ENCODE peak calls at places on chromosome 2, in eight cellular contexts. C is right atrium auricular region, X is tibial nerve, Z is adrenal gland, Q is neural progenitor cell, A is brain microvascular endothelial cell, D is thyroid gland, O is BJ. Y is an unnamed sample.

GRCh38 chr2:200411831-200412230 is 98.0 kb downstream of the KCTD18 start:
- DNase-seq in C (no peak), X (no peak), Z (no peak), Q (no peak), A (peak; percentile 13), D (no peak), O (no peak), Y (no peak)

GRCh38 chr2:241895732-241896641 is 26.5 kb downstream of the RTP5 start:
- DNase-seq in C (no peak), X (peak; percentile 16), Z (peak; percentile 75), Q (no peak), A (peak; percentile 22), D (peak; percentile 27), O (no peak), Y (no peak)

GRCh38 chr2:80105020-80105419 is 199.5 kb downstream of the LRRTM1 start:
- DNase-seq in C (no peak), X (no peak), Z (no peak), Q (no peak), A (no peak), D (no peak), O (no peak), Y (no peak)

GRCh38 chr2:169709335-169709734 is 15.1 kb downstream of the PHOSPHO2 start:
- DNase-seq in C (no peak), X (no peak), Z (no peak), Q (no peak), A (no peak), D (no peak), O (no peak), Y (no peak)

GRCh38 chr2:74819702-74820101 is 14.2 kb upstream of the HK2 start:
- DNase-seq in C (no peak), X (no peak), Z (no peak), Q (no peak), A (no peak), D (no peak), O (no peak), Y (no peak)

GRCh38 chr2:38602136-38602731 is 494 bp downstream of the HNRNPLL start:
- DNase-seq in C (peak; percentile 64), X (no peak), Z (peak; percentile 48), Q (peak; percentile 69), A (no peak), D (peak; percentile 43), O (no peak), Y (no peak)

GRCh38 chr2:157032019-157032418 is 225.5 kb upstream of the GALNT5 start:
- DNase-seq in C (no peak), X (no peak), Z (no peak), Q (no peak), A (peak; percentile 76), D (no peak), O (peak; percentile 81), Y (peak; percentile 94)

GRCh38 chr2:148614332-148615049 is 30.1 kb upstream of the EPC2 start:
- DNase-seq in C (no peak), X (no peak), Z (no peak), Q (no peak), A (peak; percentile 27), D (peak; percentile 51), O (peak; percentile 65), Y (peak; percentile 41)

GRCh38 chr2:236008006-236008405 is 160.2 kb downstream of the GBX2 start:
- DNase-seq in C (no peak), X (no peak), Z (no peak), Q (no peak), A (no peak), D (no peak), O (no peak), Y (no peak)

GRCh38 chr2:134181219-134181618 is 72.7 kb upstream of the MGAT5 start:
- DNase-seq in C (no peak), X (no peak), Z (no peak), Q (no peak), A (no peak), D (no peak), O (no peak), Y (no peak)

GRCh38 chr2:231308631-231309414 is 86.7 kb upstream of the B3GNT7 start:
- DNase-seq in C (peak; percentile 42), X (no peak), Z (no peak), Q (no peak), A (peak; percentile 78), D (no peak), O (no peak), Y (peak; percentile 83)

GRCh38 chr2:159921752-159922404 is 123.9 kb upstream of the CD302 start:
- DNase-seq in C (peak; percentile 74), X (peak; percentile 49), Z (peak; percentile 76), Q (peak; percentile 91), A (peak; percentile 76), D (peak; percentile 85), O (no peak), Y (peak; percentile 52)

GRCh38 chr2:221075203-221075602 is 496.9 kb downstream of the EPHA4 start:
- DNase-seq in C (no peak), X (no peak), Z (no peak), Q (no peak), A (peak; percentile 89), D (no peak), O (peak; percentile 59), Y (peak; percentile 91)

GRCh38 chr2:19901201-19901457 is 654 bp downstream of the TTC32 start:
- DNase-seq in C (no peak), X (no peak), Z (no peak), Q (no peak), A (no peak), D (no peak), O (no peak), Y (no peak)

GRCh38 chr2:29326926-29327325 is 211.7 kb downstream of the CLIP4 start:
- DNase-seq in C (no peak), X (no peak), Z (no peak), Q (no peak), A (no peak), D (no peak), O (no peak), Y (peak; percentile 67)

GRCh38 chr2:65431417-65432226 is 777 bp downstream of the SPRED2 start:
- DNase-seq in C (no peak), X (no peak), Z (peak; percentile 61), Q (peak; percentile 72), A (no peak), D (peak; percentile 55), O (no peak), Y (peak; percentile 41)

GRCh38 chr2:239115616-239116015 is 267.7 kb downstream of the TWIST2 start:
- DNase-seq in C (no peak), X (no peak), Z (no peak), Q (no peak), A (no peak), D (no peak), O (no peak), Y (no peak)

GRCh38 chr2:72148975-72149555 is 1.4 kb upstream of the CYP26B1 start:
- DNase-seq in C (peak; percentile 58), X (peak; percentile 42), Z (peak; percentile 28), Q (peak; percentile 78), A (no peak), D (peak; percentile 58), O (no peak), Y (no peak)

GRCh38 chr2:186697536-186697935 is 3.7 kb downstream of the FAM171B start:
- DNase-seq in C (no peak), X (no peak), Z (no peak), Q (no peak), A (peak; percentile 20), D (no peak), O (no peak), Y (no peak)

GRCh38 chr2:156672569-156673270 is 236.5 kb downstream of the GPD2 start:
- DNase-seq in C (no peak), X (no peak), Z (no peak), Q (no peak), A (no peak), D (no peak), O (no peak), Y (no peak)

GRCh38 chr2:203126971-203127370 is 111.8 kb upstream of the CYP20A1 start:
- DNase-seq in C (no peak), X (no peak), Z (no peak), Q (no peak), A (no peak), D (no peak), O (peak; percentile 21), Y (no peak)

GRCh38 chr2:104547251-104547650 is 306.7 kb upstream of the POU3F3 start:
- DNase-seq in C (no peak), X (no peak), Z (no peak), Q (no peak), A (no peak), D (no peak), O (no peak), Y (no peak)

GRCh38 chr2:20381457-20381856 is 30.8 kb upstream of the PUM2 start:
- DNase-seq in C (no peak), X (no peak), Z (peak; percentile 50), Q (peak; percentile 28), A (peak; percentile 65), D (peak; percentile 47), O (no peak), Y (peak; percentile 82)

GRCh38 chr2:127479219-127479825 is 47.0 kb downstream of the IWS1 start:
- DNase-seq in C (no peak), X (no peak), Z (no peak), Q (peak; percentile 70), A (peak; percentile 12), D (no peak), O (peak; percentile 23), Y (peak; percentile 79)

GRCh38 chr2:182887093-182887492 is 20.7 kb upstream of the FRZB start:
- DNase-seq in C (no peak), X (no peak), Z (no peak), Q (no peak), A (no peak), D (no peak), O (no peak), Y (no peak)

GRCh38 chr2:85501244-85501643 is 37.7 kb upstream of the MAT2A start:
- DNase-seq in C (no peak), X (no peak), Z (no peak), Q (no peak), A (no peak), D (no peak), O (no peak), Y (no peak)
- TF ChIP-seq CTCF in C (no peak), X (no peak), Z (no peak), Q (no peak), A (no peak), D (no peak), O (no peak), Y (no peak)

GRCh38 chr2:218226903-218227302 is 9.9 kb downstream of the ARPC2 start:
- DNase-seq in C (no peak), X (no peak), Z (no peak), Q (no peak), A (no peak), D (no peak), O (no peak), Y (no peak)
- H3K4me3 ChIP-seq in C (no peak overlapping the region), X (no peak overlapping the region), Z (no peak overlapping the region), Q (no peak overlapping the region), A (no peak overlapping the region), D (no peak overlapping the region), O (no peak overlapping the region), Y (no peak overlapping the region)

GRCh38 chr2:118312963-118313756 is 224.9 kb downstream of the INSIG2 start:
- DNase-seq in C (no peak), X (no peak), Z (no peak), Q (peak; percentile 20), A (no peak), D (no peak), O (no peak), Y (no peak)
- TF ChIP-seq CTCF in C (no peak), X (no peak), Z (no peak), Q (peak; percentile 23), A (peak; percentile 25), D (no peak), O (no peak), Y (no peak)

DNA sequence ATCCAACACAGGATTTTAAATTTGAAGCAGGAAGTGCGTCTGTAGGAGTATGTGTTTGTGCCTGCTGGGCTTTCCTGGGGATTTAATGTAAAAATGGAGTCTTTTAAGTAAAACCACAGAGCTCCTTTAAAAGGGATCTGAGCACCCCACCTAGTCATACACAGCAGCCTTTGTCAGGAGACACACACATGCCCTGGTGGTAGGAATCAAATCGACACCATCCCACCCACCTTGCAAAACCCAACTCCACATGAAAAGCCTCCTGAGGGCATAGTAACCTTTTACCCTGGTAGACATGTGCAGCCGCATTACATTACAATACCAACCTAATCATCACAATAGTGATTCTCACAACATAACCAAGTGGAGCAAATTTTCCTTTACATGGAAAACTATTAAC is 29.0 kb downstream of the UXS1 start:
- DNase-seq in C (no peak), X (no peak), Z (no peak), Q (peak; percentile 65), A (no peak), D (no peak), O (no peak), Y (no peak)
- H3K4me3 ChIP-seq in C (no peak overlapping the region), X (no peak overlapping the region), Z (no peak overlapping the region), Q (peak overlapping the region; percentile 11), A (no peak overlapping the region), D (no peak overlapping the region), O (no peak overlapping the region), Y (no peak overlapping the region)

Y was measured in astrocyte of the spinal cord.